ENCODE peak calls at places on chromosomes 5 and 9, in ten cellular contexts. R is cardiac muscle cell, I is AG09309, V is endodermal cell, F is uterus, J is H1, S is SK-N-SH, Z is H9, M is lower lobe of right lung, Q is AG09319. L is an unnamed sample.

GRCh38 chr5:103435136-103435914 is 127.3 kb downstream of the NUDT12 start:
- DNase-seq in Q (no peak), F (no peak), J (no peak), M (no peak), R (no peak), V (no peak), I (no peak), Z (no peak), S (no peak), L (no peak)

GRCh38 chr5:54455413-54456157 is at the start of gene HSPB3:
- DNase-seq in S (no peak), M (no peak), Z (no peak), I (peak), Q (peak), V (no peak), R (peak), J (no peak), F (peak), L (peak)

GRCh38 chr5:192970-193831 is 1.9 kb downstream of the LRRC14B start:
- DNase-seq in I (no peak), Q (no peak), R (no peak), F (no peak), Z (no peak), M (no peak), J (no peak), V (no peak), S (no peak), L (no peak)

GRCh38 chr5:73312146-73312871 is 136.3 kb downstream of the FOXD1 start:
- DNase-seq in R (peak), V (no peak), Q (no peak), Z (peak), M (no peak), I (peak), S (no peak), F (no peak), J (no peak), L (no peak)

GRCh38 chr9:113622600-113623400 is 159.3 kb downstream of the RGS3 start:
- DNase-seq in F (no peak), Z (peak), R (peak), V (peak), Q (no peak), I (no peak), M (no peak), J (peak), S (no peak), L (no peak)

GRCh38 chr5:135851907-135852805 is 17.7 kb downstream of the SLC25A48 start:
- DNase-seq in Z (no peak), F (no peak), V (peak), S (no peak), R (no peak), I (no peak), M (no peak), J (no peak), Q (no peak), L (no peak)

GRCh38 chr5:107384256-107384655 is 286.5 kb downstream of the EFNA5 start:
- DNase-seq in Q (no peak), S (no peak), J (no peak), I (no peak), M (no peak), V (no peak), Z (no peak), F (no peak), R (no peak), L (no peak)

GRCh38 chr5:139660105-139660915 is 12.2 kb downstream of the CXXC5 start:
- DNase-seq in F (no peak), S (peak), Z (no peak), I (no peak), M (peak), R (no peak), V (no peak), Q (no peak), J (no peak), L (peak)

GRCh38 chr9:115209601-115210306 is 91.8 kb upstream of the TNC start:
- DNase-seq in V (no peak), J (no peak), F (no peak), Z (no peak), Q (no peak), I (no peak), S (no peak), M (no peak), R (no peak), L (no peak)

GRCh38 chr5:113204525-113205161 is 228.0 kb downstream of the DCP2 start:
- DNase-seq in F (peak), S (peak), J (no peak), V (peak), R (peak), M (no peak), Q (no peak), Z (no peak), I (no peak), L (peak)

GRCh38 chr5:11248958-11249357 is 487.9 kb upstream of the DAP start:
- DNase-seq in I (no peak), Q (no peak), S (no peak), F (no peak), Z (no peak), V (no peak), R (no peak), J (no peak), M (no peak), L (no peak)

GRCh38 chr5:137891849-137892248 is 2.6 kb downstream of the PKD2L2 start:
- DNase-seq in V (no peak), F (no peak), M (no peak), R (no peak), Z (no peak), Q (no peak), S (no peak), J (no peak), I (no peak), L (no peak)

GRCh38 chr5:137890850-137891249 is 1.6 kb downstream of the PKD2L2 start:
- DNase-seq in I (no peak), S (no peak), Z (no peak), Q (no peak), M (no peak), J (no peak), F (no peak), R (no peak), V (no peak), L (no peak)

GRCh38 chr5:137888489-137888874 is 775 bp upstream of the PKD2L2 start:
- DNase-seq in F (no peak), S (peak), R (no peak), Q (no peak), M (no peak), Z (no peak), V (no peak), J (no peak), I (no peak), L (no peak)

GRCh38 chr5:137887831-137888230 is 1.4 kb upstream of the PKD2L2 start:
- DNase-seq in M (no peak), F (no peak), S (no peak), V (no peak), Q (no peak), I (no peak), J (no peak), Z (no peak), R (no peak), L (no peak)

GRCh38 chr5:137888875-137889759 is at the start of gene PKD2L2:
- DNase-seq in J (peak), F (peak), S (peak), Z (peak), Q (peak), V (peak), R (peak), I (peak), M (peak), L (peak)
- TF ChIP-seq CTCF in J (peak), F (peak), S (no peak), Z (no peak), Q (no peak), V (peak), R (peak), I (no peak), M (peak), L (peak)

GRCh38 chr9:124868511-124869465 is 6.9 kb downstream of the ARPC5L start:
- DNase-seq in I (no peak), J (no peak), R (peak), Z (peak), S (peak), V (peak), F (peak), Q (peak), M (peak), L (peak)
- TF ChIP-seq CTCF in I (peak), J (no peak), R (peak), Z (peak), S (peak), V (peak), F (peak), Q (peak), M (no peak), L (no peak)

GRCh38 chr5:43313035-43313853 is at the start of gene HMGCS1:
- DNase-seq in Z (peak), R (peak), Q (peak), V (peak), M (peak), I (peak), J (peak), F (peak), S (peak), L (peak)
- TF ChIP-seq CTCF in Z (no peak), R (no peak), Q (peak), V (peak), M (no peak), I (no peak), J (no peak), F (no peak), S (peak), L (peak)

DNA sequence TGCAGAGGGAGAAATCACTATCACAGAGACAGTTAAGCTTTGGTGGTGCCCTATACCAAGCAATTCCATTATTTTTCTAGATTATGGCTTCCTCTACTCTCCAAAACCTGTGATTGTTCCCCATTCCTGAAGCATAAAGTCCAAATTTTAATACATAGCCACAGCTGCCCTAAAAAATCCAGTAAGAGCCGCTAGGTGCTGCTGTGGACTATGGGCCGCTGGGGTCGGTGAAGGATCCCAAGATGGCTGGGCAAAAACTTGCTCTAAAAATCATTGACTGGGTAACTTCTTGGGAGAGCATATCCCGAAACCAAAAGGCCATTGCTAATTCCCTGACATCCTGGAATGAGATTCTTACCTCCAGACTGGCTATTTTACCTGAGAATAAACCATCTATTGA is 245.3 kb downstream of the NFIB start:
- DNase-seq in Z (no peak), V (no peak), S (no peak), Q (no peak), M (no peak), R (no peak), J (no peak), F (no peak), I (no peak), L (no peak)
- TF ChIP-seq CTCF in Z (no peak), V (no peak), S (no peak), Q (no peak), M (no peak), R (no peak), J (no peak), F (no peak), I (no peak), L (no peak)

L was measured in left ventricle myocardium inferior.